ENCODE peak calls at places on chromosomes 16 and 17, in ten cellular contexts. N, V, H, E, B, D, K, U, A and F are unnamed samples.

GRCh38 chr16:86383488-86384262 is 126.7 kb upstream of the FOXF1 start:
- DNase-seq in N (peak), V (peak), H (no peak), E (peak), B (peak), D (no peak), K (peak), U (peak), A (no peak), F (peak)

GRCh38 chr17:79919164-79919585 is 79.9 kb upstream of the CBX4 start:
- DNase-seq in N (no peak), V (peak), H (peak), E (no peak), B (no peak), D (no peak), K (no peak), U (peak), A (peak), F (no peak)

GRCh38 chr17:81245024-81245664 is 6.0 kb downstream of the NDUFAF8 start:
- DNase-seq in N (peak), V (no peak), H (no peak), E (no peak), B (no peak), D (no peak), K (no peak), U (no peak), A (peak), F (peak)

GRCh38 chr17:79749156-79749815 is 18.5 kb downstream of the ENPP7 start:
- DNase-seq in N (peak), V (peak), H (no peak), E (peak), B (peak), D (no peak), K (no peak), U (no peak), A (no peak), F (peak)

GRCh38 chr17:77875051-77875780 is 83.3 kb upstream of the TNRC6C start:
- DNase-seq in N (no peak), V (no peak), H (no peak), E (peak), B (no peak), D (no peak), K (no peak), U (no peak), A (no peak), F (peak)

GRCh38 chr16:85316321-85316919 is 204.1 kb upstream of the CIBAR2 start:
- DNase-seq in N (peak), V (peak), H (no peak), E (peak), B (no peak), D (peak), K (peak), U (no peak), A (peak), F (peak)

GRCh38 chr16:50067290-50067853 is 1.6 kb downstream of the HEATR3 start:
- DNase-seq in N (peak), V (peak), H (no peak), E (peak), B (peak), D (peak), K (peak), U (no peak), A (no peak), F (peak)

GRCh38 chr17:68172461-68172954 is 75.3 kb upstream of the AMZ2 start:
- DNase-seq in N (peak), V (peak), H (peak), E (peak), B (no peak), D (peak), K (peak), U (peak), A (peak), F (peak)

GRCh38 chr17:40364121-40364861 is at the start of gene GJD3:
- DNase-seq in N (no peak), V (no peak), H (no peak), E (no peak), B (no peak), D (no peak), K (no peak), U (no peak), A (no peak), F (peak)

GRCh38 chr17:15651583-15652110 is 32.1 kb upstream of the FBXW10B start:
- DNase-seq in N (peak), V (peak), H (peak), E (peak), B (peak), D (peak), K (peak), U (peak), A (peak), F (peak)

GRCh38 chr17:82864721-82865240 is 25.0 kb upstream of the ZNF750 start:
- DNase-seq in N (no peak), V (no peak), H (no peak), E (no peak), B (no peak), D (no peak), K (no peak), U (no peak), A (no peak), F (no peak)

GRCh38 chr16:70331588-70332358 is 14.9 kb upstream of the DDX19A start:
- DNase-seq in N (peak), V (no peak), H (no peak), E (no peak), B (no peak), D (peak), K (peak), U (no peak), A (no peak), F (peak)

GRCh38 chr16:65468121-65468520 is 346.3 kb upstream of the CDH11 start:
- DNase-seq in N (no peak), V (no peak), H (no peak), E (no peak), B (no peak), D (no peak), K (no peak), U (no peak), A (no peak), F (no peak)

GRCh38 chr16:700684-701584 is 4.7 kb downstream of the FBXL16 start:
- DNase-seq in N (no peak), V (no peak), H (no peak), E (no peak), B (no peak), D (peak), K (peak), U (no peak), A (no peak), F (no peak)

GRCh38 chr17:44956998-44957981 is 9.7 kb upstream of the KIF18B start:
- DNase-seq in N (no peak), V (no peak), H (no peak), E (no peak), B (no peak), D (no peak), K (no peak), U (no peak), A (no peak), F (no peak)

GRCh38 chr16:19926449-19927390 is 42.1 kb upstream of the GPRC5B start:
- DNase-seq in N (peak), V (peak), H (no peak), E (peak), B (peak), D (no peak), K (peak), U (no peak), A (no peak), F (peak)

GRCh38 chr16:88702364-88703210 is 3.6 kb downstream of the RNF166 start:
- DNase-seq in N (no peak), V (no peak), H (no peak), E (no peak), B (no peak), D (no peak), K (no peak), U (no peak), A (no peak), F (no peak)

GRCh38 chr16:30377050-30377811 is 2.6 kb downstream of the MYL11 start:
- DNase-seq in N (no peak), V (no peak), H (no peak), E (no peak), B (no peak), D (no peak), K (no peak), U (no peak), A (no peak), F (no peak)

GRCh38 chr17:5111402-5112204 is at the start of gene ZNF232:
- DNase-seq in N (peak), V (peak), H (peak), E (peak), B (peak), D (peak), K (peak), U (peak), A (peak), F (peak)

GRCh38 chr17:49575524-49576120 is at the start of gene NXPH3:
- DNase-seq in N (peak), V (peak), H (no peak), E (no peak), B (no peak), D (peak), K (peak), U (peak), A (peak), F (peak)

GRCh38 chr16:52074133-52074532 is 472.8 kb downstream of the TOX3 start:
- DNase-seq in N (no peak), V (no peak), H (no peak), E (no peak), B (no peak), D (no peak), K (no peak), U (no peak), A (no peak), F (no peak)

GRCh38 chr16:50742521-50743150 is 750 bp downstream of the CYLD start:
- DNase-seq in N (peak), V (peak), H (no peak), E (peak), B (no peak), D (no peak), K (peak), U (peak), A (peak), F (peak)

GRCh38 chr17:28871056-28871579 is 16.3 kb downstream of the ERAL1 start:
- DNase-seq in N (no peak), V (no peak), H (no peak), E (no peak), B (no peak), D (no peak), K (peak), U (no peak), A (no peak), F (no peak)

GRCh38 chr17:15171433-15172047 is 93.6 kb downstream of the PMP22 start:
- DNase-seq in N (peak), V (peak), H (peak), E (peak), B (peak), D (peak), K (peak), U (no peak), A (peak), F (peak)

GRCh38 chr16:55613578-55614333 is 42.0 kb upstream of the SLC6A2 start:
- DNase-seq in N (no peak), V (no peak), H (no peak), E (no peak), B (no peak), D (no peak), K (no peak), U (no peak), A (no peak), F (no peak)

GRCh38 chr17:36198831-36199465 is 2.4 kb upstream of the CCL3L1 start:
- DNase-seq in N (no peak), V (no peak), H (no peak), E (no peak), B (no peak), D (no peak), K (no peak), U (no peak), A (no peak), F (peak)

GRCh38 chr16:66130296-66130910 is 236.1 kb upstream of the CDH5 start:
- DNase-seq in N (peak), V (no peak), H (no peak), E (peak), B (peak), D (no peak), K (no peak), U (no peak), A (no peak), F (peak)

GRCh38 chr17:32323784-32324590 is 18.0 kb downstream of the C17orf75 start:
- DNase-seq in N (no peak), V (peak), H (no peak), E (no peak), B (no peak), D (no peak), K (no peak), U (no peak), A (no peak), F (peak)

GRCh38 chr17:13490906-13491502 is 110.7 kb downstream of the HS3ST3A1 start:
- DNase-seq in N (no peak), V (no peak), H (no peak), E (no peak), B (no peak), D (no peak), K (no peak), U (no peak), A (no peak), F (peak)

GRCh38 chr16:57039148-57039812 is 49.9 kb downstream of the NLRC5 start:
- DNase-seq in N (peak), V (no peak), H (no peak), E (peak), B (peak), D (no peak), K (no peak), U (no peak), A (peak), F (peak)

GRCh38 chr16:16111639-16112038 is 111.7 kb downstream of the ABCC6 start:
- DNase-seq in N (no peak), V (no peak), H (no peak), E (no peak), B (no peak), D (no peak), K (no peak), U (no peak), A (no peak), F (no peak)

GRCh38 chr17:72976971-72977767 is 115.3 kb downstream of the SLC39A11 start:
- DNase-seq in N (peak), V (peak), H (no peak), E (peak), B (peak), D (no peak), K (peak), U (peak), A (no peak), F (peak)

GRCh38 chr16:56999409-57000270 is 10.3 kb downstream of the NLRC5 start:
- DNase-seq in N (no peak), V (no peak), H (no peak), E (no peak), B (no peak), D (no peak), K (no peak), U (no peak), A (no peak), F (no peak)

GRCh38 chr16:15911198-15911597 is 22.8 kb upstream of the CEP20 start:
- DNase-seq in N (no peak), V (no peak), H (no peak), E (no peak), B (no peak), D (no peak), K (no peak), U (no peak), A (no peak), F (no peak)

DNA sequence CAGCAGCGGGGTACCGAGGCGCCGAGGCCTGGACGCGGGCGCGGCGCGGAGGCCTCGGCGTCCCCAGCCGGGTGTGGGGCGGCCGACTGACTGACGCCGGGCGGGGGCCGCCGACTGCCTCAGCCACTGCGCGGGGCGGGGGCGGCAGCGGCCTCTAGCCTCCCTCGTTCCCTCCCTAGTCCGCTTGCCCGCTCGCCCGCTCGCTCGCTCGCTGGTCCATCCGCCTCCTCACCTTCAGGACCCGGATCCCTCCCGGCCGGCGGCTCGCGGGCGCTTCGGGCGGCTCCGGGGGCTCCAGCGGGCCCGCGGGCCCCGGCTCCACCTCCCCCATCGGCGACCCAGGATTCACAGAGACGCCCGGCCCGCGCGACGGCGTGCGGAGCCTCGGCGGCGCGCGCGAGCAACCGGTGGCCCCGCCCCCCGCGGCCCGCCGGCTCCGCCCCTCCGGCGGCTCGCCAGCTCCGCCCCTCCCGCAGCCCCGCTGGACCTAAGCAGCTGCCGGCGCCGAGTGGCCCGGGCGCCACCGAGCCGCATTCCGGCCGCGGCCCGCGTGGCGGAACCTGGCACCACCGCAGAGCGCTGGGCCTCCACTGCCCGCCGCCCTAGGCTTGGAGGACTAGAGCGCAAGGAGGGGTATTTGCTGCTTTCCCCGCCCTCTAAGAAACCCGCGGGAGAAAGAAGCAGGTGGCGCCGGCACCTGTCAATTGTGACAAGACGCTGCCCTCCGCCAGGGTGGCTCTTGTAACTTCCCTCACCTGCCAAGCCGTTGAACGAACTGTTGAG is 773 bp downstream of the PHLPP2 start:
- DNase-seq in N (peak), V (peak), H (peak), E (peak), B (no peak), D (peak), K (peak), U (peak), A (peak), F (peak)
- TF ChIP-seq CTCF in N (no peak), V (no peak), H (no peak), E (no peak), B (no peak), D (peak), K (no peak), U (no peak), A (no peak), F (no peak)

GRCh38 chr16:24995469-24995868 is 19.7 kb downstream of the ARHGAP17 start:
- DNase-seq in N (no peak), V (no peak), H (no peak), E (no peak), B (no peak), D (no peak), K (no peak), U (no peak), A (no peak), F (no peak)
- TF ChIP-seq CTCF in N (no peak), V (no peak), H (no peak), E (peak), B (peak), D (no peak), K (no peak), U (no peak), A (no peak), F (peak)

DNA sequence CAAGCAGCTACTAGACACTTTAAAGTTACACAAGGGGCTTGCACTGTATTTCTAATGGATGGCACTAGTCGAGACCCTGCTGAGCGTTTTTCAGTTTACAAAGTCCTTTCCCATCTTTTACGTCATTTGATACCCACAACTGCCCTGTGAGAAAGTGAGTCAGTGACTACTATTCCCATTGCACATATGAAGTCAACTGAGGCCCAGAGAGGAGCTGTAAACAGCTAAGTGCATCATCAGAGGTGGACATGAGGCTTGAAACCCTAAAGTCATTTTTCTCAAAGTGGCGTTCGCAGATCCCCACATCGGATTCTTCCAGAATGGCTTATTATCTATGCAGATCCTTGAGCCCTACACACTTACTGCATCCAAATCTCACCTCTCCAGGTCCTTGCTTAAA is 50.6 kb downstream of the TEKT5 start:
- DNase-seq in N (no peak), V (no peak), H (no peak), E (no peak), B (no peak), D (no peak), K (no peak), U (no peak), A (no peak), F (no peak)
- TF ChIP-seq CTCF in N (no peak), V (no peak), H (no peak), E (no peak), B (no peak), D (no peak), K (no peak), U (no peak), A (no peak), F (no peak)

GRCh38 chr17:51118330-51119195 is 2.1 kb downstream of the SPAG9 start:
- DNase-seq in N (peak), V (peak), H (no peak), E (no peak), B (no peak), D (no peak), K (peak), U (peak), A (no peak), F (no peak)

GRCh38 chr17:51120739-51121619 is at the start of gene SPAG9:
- DNase-seq in N (peak), V (peak), H (peak), E (peak), B (peak), D (peak), K (peak), U (peak), A (peak), F (peak)

GRCh38 chr17:51121620-51122472 is 1.2 kb upstream of the SPAG9 start:
- DNase-seq in N (peak), V (peak), H (peak), E (peak), B (peak), D (peak), K (peak), U (peak), A (peak), F (peak)

GRCh38 chr17:51119415-51120356 is 982 bp downstream of the SPAG9 start:
- DNase-seq in N (peak), V (peak), H (no peak), E (peak), B (no peak), D (peak), K (peak), U (peak), A (peak), F (peak)

DNA sequence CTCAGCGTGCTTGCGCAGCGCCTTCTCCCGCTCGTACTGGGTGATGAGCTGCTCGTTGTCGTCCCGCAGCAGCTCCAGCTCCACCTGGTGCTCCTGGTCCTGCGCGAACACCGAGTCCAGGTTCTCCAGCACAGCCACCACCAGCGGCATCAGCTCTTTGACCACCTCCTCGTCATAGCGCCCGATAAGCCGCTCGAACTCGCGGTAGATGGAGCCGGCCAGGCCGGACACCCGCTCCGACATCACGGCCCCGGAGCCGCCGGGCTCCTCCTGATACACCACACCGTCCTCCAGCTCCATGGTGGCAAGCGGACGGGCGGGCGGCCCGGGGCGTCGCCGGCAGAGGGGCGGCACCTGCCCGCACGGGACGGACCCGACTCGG is 320 bp downstream of the SPAG9 start:
- DNase-seq in N (no peak), V (no peak), H (no peak), E (peak), B (no peak), D (peak), K (peak), U (no peak), A (no peak), F (peak)
- TF ChIP-seq CTCF in N (no peak), V (no peak), H (no peak), E (no peak), B (no peak), D (no peak), K (no peak), U (no peak), A (no peak), F (no peak)